ENCODE peak calls at places on chromosomes 16 and 17, in seven cellular contexts. D is HCT116, X is H1, A is SK-N-SH, M is GM12878, Y is K562, T is HepG2. V is an unnamed sample.

GRCh38 chr16:11256657-11257130 is 690 bp upstream of the SOCS1 start:
- DNase-seq in A (peak; percentile 78), M (no peak), X (no peak), Y (peak; percentile 71), T (no peak), D (no peak), V (no peak)

GRCh38 chr17:29677139-29677834 is 54.6 kb upstream of the CORO6 start:
- DNase-seq in T (no peak), X (no peak), Y (no peak), M (no peak), A (no peak), D (no peak), V (no peak)

GRCh38 chr16:84228321-84228838 is 11.4 kb downstream of the KCNG4 start:
- DNase-seq in X (peak; percentile 66), M (no peak), D (peak; percentile 76), Y (peak; percentile 85), A (peak; percentile 50), T (peak; percentile 19), V (peak; percentile 49)

GRCh38 chr16:11145173-11145820 is 110.7 kb downstream of the SOCS1 start:
- DNase-seq in M (no peak), D (no peak), T (no peak), A (no peak), X (no peak), Y (no peak), V (no peak)

GRCh38 chr17:66943484-66943883 is 21.0 kb upstream of the CACNG4 start:
- DNase-seq in X (no peak), T (no peak), A (no peak), Y (no peak), D (no peak), M (no peak), V (no peak)

GRCh38 chr16:56279132-56279531 is 87.8 kb downstream of the GNAO1 start:
- DNase-seq in Y (no peak), M (no peak), T (no peak), A (no peak), X (no peak), D (no peak), V (no peak)

GRCh38 chr17:59357929-59358328 is 26.5 kb downstream of the YPEL2 start:
- DNase-seq in A (no peak), M (no peak), T (no peak), Y (no peak), X (no peak), D (no peak), V (no peak)

GRCh38 chr16:68790944-68791343 is 52.4 kb upstream of the TANGO6 start:
- DNase-seq in Y (no peak), M (no peak), T (no peak), A (no peak), X (peak; percentile 60), D (no peak), V (no peak)

GRCh38 chr17:62614142-62614541 is 13.3 kb upstream of the MRC2 start:
- DNase-seq in A (no peak), Y (no peak), M (no peak), T (no peak), X (no peak), D (no peak), V (no peak)

GRCh38 chr16:85252461-85252860 is 140.2 kb upstream of the CIBAR2 start:
- DNase-seq in D (no peak), A (no peak), X (no peak), T (no peak), Y (no peak), M (no peak), V (no peak)

GRCh38 chr17:7383742-7384488 is 3.0 kb downstream of the TNK1 start:
- DNase-seq in A (peak; percentile 95), Y (no peak), D (no peak), M (no peak), T (no peak), X (peak; percentile 92), V (peak; percentile 39)

GRCh38 chr16:64450170-64450569 is 671.7 kb downstream of the CDH11 start:
- DNase-seq in Y (no peak), D (no peak), A (no peak), T (no peak), M (no peak), X (no peak), V (no peak)

DNA sequence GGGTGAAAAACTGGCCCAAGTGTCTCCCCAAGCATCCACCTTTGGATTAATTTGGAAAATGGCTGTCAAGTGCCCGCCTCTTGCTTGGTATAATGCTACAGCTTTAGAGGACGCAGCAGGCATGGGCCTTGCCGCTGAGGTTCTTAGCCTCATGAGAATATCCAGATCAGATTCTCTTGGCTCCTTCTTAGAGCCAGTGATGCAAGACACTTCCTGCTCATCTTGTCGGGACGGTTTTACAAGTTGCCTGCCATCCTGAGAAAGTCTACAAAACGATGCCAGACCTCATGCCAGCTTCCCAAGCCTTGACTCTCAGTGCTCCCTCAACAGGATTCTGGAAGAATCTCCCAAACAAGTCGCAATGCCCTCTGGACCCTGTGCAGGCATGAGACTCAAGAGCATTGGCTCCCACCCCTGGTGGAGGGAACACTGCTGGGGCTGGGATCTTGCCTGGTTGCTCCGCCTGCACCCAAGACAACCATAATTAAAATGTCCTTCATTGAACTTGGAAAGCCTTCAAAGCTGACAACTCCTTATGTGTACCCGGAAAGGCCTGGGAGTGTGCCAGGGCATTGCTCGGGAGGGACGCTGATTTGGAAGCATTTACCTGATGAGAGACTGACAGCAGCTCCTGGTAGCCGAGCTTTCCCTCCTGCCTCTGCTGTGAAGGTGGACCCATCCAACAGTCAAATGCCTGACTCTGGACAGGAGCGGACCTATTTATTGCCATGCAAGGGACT is 25.8 kb upstream of the STH start:
- DNase-seq in A (no peak), Y (no peak), M (no peak), D (no peak), X (no peak), T (no peak), V (no peak)
- H3K36me3 ChIP-seq in A (no peaks in the 10 kb centered on the region), Y (no peaks in the 10 kb centered on the region), M (no peaks in the 10 kb centered on the region), D (no peaks in the 10 kb centered on the region), X (no peaks in the 10 kb centered on the region), T (no peaks in the 10 kb centered on the region), V (no peaks in the 10 kb centered on the region)

GRCh38 chr17:1116602-1117001 is 63.2 kb downstream of the ABR start:
- DNase-seq in M (no peak), Y (no peak), A (no peak), T (no peak), D (no peak), X (no peak), V (no peak)
- TF ChIP-seq MAX in M (no peak), Y (no peak), A (no peak), T (no peak), D (no peak), X (no peak), V (no peak)

DNA sequence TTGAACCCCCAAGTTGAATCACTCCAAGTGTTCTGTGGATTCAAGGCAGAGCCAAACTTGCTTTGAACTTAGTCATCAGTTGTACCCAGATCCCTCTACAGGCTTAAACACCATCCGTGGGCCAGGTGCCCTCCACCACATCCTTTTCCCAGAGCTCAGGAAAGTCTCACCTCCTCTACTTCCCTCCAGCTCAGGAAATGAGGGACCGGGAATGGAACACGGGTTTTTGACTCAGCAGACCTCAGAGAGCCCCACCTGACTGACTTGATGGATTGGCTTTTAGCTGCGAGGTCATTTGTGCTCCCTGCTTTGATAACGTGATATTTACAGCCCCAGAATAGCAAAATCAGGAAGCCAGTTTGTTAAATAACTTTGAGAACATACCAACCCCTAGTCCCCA is 20.1 kb downstream of the GID4 start:
- DNase-seq in A (no peak), D (no peak), Y (no peak), M (no peak), T (no peak), X (no peak), V (no peak)
- H3K27ac ChIP-seq in A (no peak overlapping the region), D (no peak overlapping the region), Y (no peak overlapping the region), M (no peak overlapping the region), T (no peak overlapping the region), X (no peak overlapping the region), V (no peak overlapping the region)

GRCh38 chr16:88076211-88076931 is 125.1 kb downstream of the BANP start:
- DNase-seq in A (no peak), X (no peak), T (no peak), D (no peak), Y (no peak), M (no peak), V (no peak)
- H3K36me3 ChIP-seq in A (peaks cover 14% of the 10 kb centered on the region), X (no peaks in the 10 kb centered on the region), T (peaks cover 11% of the 10 kb centered on the region), D (no peaks in the 10 kb centered on the region), Y (no peaks in the 10 kb centered on the region), M (peaks cover 3% of the 10 kb centered on the region), V (peaks cover 2% of the 10 kb centered on the region)

GRCh38 chr16:17802566-17802965 is 331.8 kb upstream of the XYLT1 start:
- DNase-seq in D (no peak), T (no peak), X (no peak), Y (no peak), M (no peak), A (no peak), V (no peak)

GRCh38 chr16:17798721-17799120 is 328.0 kb upstream of the XYLT1 start:
- DNase-seq in A (no peak), T (no peak), D (no peak), X (no peak), Y (no peak), M (no peak), V (no peak)

GRCh38 chr16:17803625-17804410 is 333.1 kb upstream of the XYLT1 start:
- DNase-seq in M (no peak), A (no peak), T (no peak), D (no peak), X (no peak), Y (no peak), V (no peak)

DNA sequence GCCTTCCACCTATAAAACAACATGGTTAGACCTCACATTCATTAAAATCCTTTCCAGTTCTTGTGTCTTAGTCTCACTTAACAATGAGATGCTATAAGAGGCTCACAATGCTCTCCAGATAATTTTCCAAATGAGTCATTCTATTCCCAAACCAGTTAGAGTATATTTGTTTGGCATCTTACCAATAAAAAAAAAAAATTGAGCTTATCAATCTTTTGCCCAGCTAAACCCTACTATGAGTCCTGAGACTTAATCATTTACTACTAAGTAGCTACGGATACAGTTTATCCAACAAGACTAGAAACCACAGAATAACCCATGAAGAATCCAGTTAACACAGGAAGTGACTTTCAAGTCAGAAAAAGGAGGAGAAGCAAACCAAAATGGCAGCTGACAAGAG is 330.3 kb upstream of the XYLT1 start:
- DNase-seq in X (no peak), A (no peak), T (no peak), M (no peak), D (no peak), Y (no peak), V (no peak)
- TF ChIP-seq MAX in X (no peak), A (no peak), T (no peak), M (no peak), D (no peak), Y (no peak), V (no peak)

V was measured in endothelial cell of umbilical vein.